ENCODE peak calls at places on chromosomes 6 and 20, in five cellular contexts. I is activated T-helper 1 cell treated with anti-CD3 and anti-CD28 coated beads, Interleukin-12 subunit alpha, Interleukin-12 subunit beta, Interleukin-2, Interleukin-4 antibody, amounts not matched to agents 30 ng/mL and 10 ng/mL and 1 ng/mL, durations not matched to agents 14 hours and 24 hours and 36 hours; T is colonic mucosa; Z is caudate nucleus; J is activated naive CD4-positive, alpha-beta T cell. B is an unnamed sample.

GRCh38 chr20:36819662-36820061 is 46.1 kb upstream of the DSN1 start:
- DNase-seq in I (no peak), T (no peak), Z (no peak), J (no peak), B (no peak)

GRCh38 chr20:46725186-46726165 is 16.0 kb downstream of the SLC2A10 start:
- DNase-seq in I (no peak), T (no peak), Z (no peak), J (no peak), B (no peak)

GRCh38 chr6:145112711-145113148 is 622.6 kb downstream of the EPM2A start:
- DNase-seq in I (no peak), T (no peak), Z (no peak), J (no peak), B (no peak)

GRCh38 chr6:137399949-137400443 is 94.2 kb downstream of the OLIG3 start:
- DNase-seq in I (no peak), T (no peak), Z (no peak), J (no peak), B (no peak)

GRCh38 chr20:7841967-7842301 is 98.3 kb downstream of the HAO1 start:
- DNase-seq in I (no peak), T (no peak), Z (peak), J (no peak), B (no peak)

GRCh38 chr6:62492192-62492822 is 206.3 kb upstream of the KHDRBS2 start:
- DNase-seq in I (no peak), T (no peak), Z (no peak), J (no peak), B (no peak)

GRCh38 chr6:41646026-41646795 is 7.9 kb downstream of the MDFI start:
- DNase-seq in I (no peak), T (no peak), Z (no peak), J (no peak), B (no peak)

GRCh38 chr6:91132461-91132860 is 545.6 kb upstream of the MAP3K7 start:
- DNase-seq in I (no peak), T (no peak), Z (no peak), J (no peak), B (no peak)

GRCh38 chr6:34664270-34664971 is 32.1 kb downstream of the ILRUN start:
- DNase-seq in I (no peak), T (no peak), Z (no peak), J (no peak), B (no peak)

GRCh38 chr20:10370091-10370887 is 63.7 kb downstream of the MKKS start:
- DNase-seq in I (no peak), T (no peak), Z (no peak), J (no peak), B (no peak)

GRCh38 chr6:139894271-139894670 is 519.8 kb upstream of the CITED2 start:
- DNase-seq in I (no peak), T (no peak), Z (no peak), J (no peak), B (no peak)

GRCh38 chr6:31557443-31558317 is 10.3 kb downstream of the NFKBIL1 start:
- DNase-seq in I (no peak), T (no peak), Z (no peak), J (no peak), B (no peak)

GRCh38 chr6:52360601-52361346 is 1.2 kb upstream of the PAQR8 start:
- DNase-seq in I (no peak), T (no peak), Z (no peak), J (no peak), B (no peak)

GRCh38 chr6:149963462-149964242 is at the start of gene ULBP1:
- DNase-seq in I (peak), T (peak), Z (peak), J (peak), B (no peak)

GRCh38 chr20:62159835-62160234 is 16.3 kb downstream of the SS18L1 start:
- DNase-seq in I (peak), T (no peak), Z (no peak), J (no peak), B (no peak)

GRCh38 chr6:56242343-56242742 is 5.0 kb downstream of the COL21A1 start:
- DNase-seq in I (no peak), T (no peak), Z (no peak), J (no peak), B (peak)

GRCh38 chr6:125310994-125311649 is 9.4 kb upstream of the HDDC2 start:
- DNase-seq in I (no peak), T (no peak), Z (no peak), J (no peak), B (no peak)

GRCh38 chr20:4844766-4845465 is 123.2 kb downstream of the PRND start:
- DNase-seq in I (no peak), T (no peak), Z (no peak), J (no peak), B (no peak)

GRCh38 chr6:17043148-17043522 is 58.7 kb upstream of the STMND1 start:
- DNase-seq in I (no peak), T (no peak), Z (no peak), J (no peak), B (no peak)

GRCh38 chr6:8743146-8743745 is 307.9 kb upstream of the SLC35B3 start:
- DNase-seq in I (no peak), T (no peak), Z (no peak), J (no peak), B (no peak)

GRCh38 chr20:42963796-42964195 is 225.9 kb downstream of the PTPRT start:
- DNase-seq in I (no peak), T (no peak), Z (no peak), J (no peak), B (no peak)

GRCh38 chr6:38909020-38909730 is 139.4 kb upstream of the GLP1R start:
- DNase-seq in I (no peak), T (no peak), Z (no peak), J (no peak), B (no peak)

GRCh38 chr6:7132398-7132797 is 24.6 kb downstream of the RREB1 start:
- DNase-seq in I (no peak), T (no peak), Z (no peak), J (no peak), B (no peak)

GRCh38 chr20:4038047-4038459 is 22.7 kb upstream of the RNF24 start:
- DNase-seq in I (peak), T (peak), Z (no peak), J (peak), B (no peak)

GRCh38 chr6:21132856-21133610 is 460.5 kb upstream of the SOX4 start:
- DNase-seq in I (no peak), T (no peak), Z (no peak), J (no peak), B (no peak)

GRCh38 chr20:31815408-31816188 is 3.6 kb upstream of the MYLK2 start:
- DNase-seq in I (no peak), T (no peak), Z (no peak), J (no peak), B (no peak)

GRCh38 chr20:31675828-31676533 is 38.3 kb downstream of the COX4I2 start:
- DNase-seq in I (peak), T (peak), Z (no peak), J (no peak), B (no peak)

GRCh38 chr6:13447949-13448724 is 39.3 kb downstream of the GFOD1 start:
- DNase-seq in I (no peak), T (no peak), Z (no peak), J (no peak), B (no peak)

B was measured in hippocampal formation.